ENCODE peak calls at places on chromosomes 4 and X, in eight cellular contexts. One of them, this sample, is unnamed. For H3K4me1, the result is how much of the 10 kb centered on the place peaks cover.

GRCh38 chrX:41561045-41561444 is 113.9 kb downstream of the NYX start:
- DNase-seq in GM23248: peak
- DNase-seq in colonic mucosa: no peak
- DNase-seq in gastrocnemius medialis: peak
- DNase-seq in aorta: no peak
- DNase-seq in endodermal cell: no peak
- DNase-seq in A549: peak
- DNase-seq in right cardiac atrium: no peak
- DNase-seq in this sample: no peak

GRCh38 chrX:71622347-71623104 is 4.2 kb upstream of the CXCR3 start:
- DNase-seq in GM23248: peak
- DNase-seq in colonic mucosa: peak
- DNase-seq in gastrocnemius medialis: peak
- DNase-seq in aorta: peak
- DNase-seq in endodermal cell: peak
- DNase-seq in A549: peak
- DNase-seq in right cardiac atrium: peak
- DNase-seq in this sample: peak

GRCh38 chr4:27692098-27692679 is 831.5 kb downstream of the STIM2 start:
- DNase-seq in GM23248: peak
- DNase-seq in colonic mucosa: no peak
- DNase-seq in gastrocnemius medialis: no peak
- DNase-seq in aorta: peak
- DNase-seq in endodermal cell: peak
- DNase-seq in A549: peak
- DNase-seq in right cardiac atrium: no peak
- DNase-seq in this sample: peak

GRCh38 chrX:119541188-119541587 is 24.0 kb downstream of the STEEP1 start:
- DNase-seq in GM23248: peak
- DNase-seq in colonic mucosa: no peak
- DNase-seq in gastrocnemius medialis: no peak
- DNase-seq in aorta: no peak
- DNase-seq in endodermal cell: peak
- DNase-seq in A549: peak
- DNase-seq in right cardiac atrium: no peak
- DNase-seq in this sample: no peak

GRCh38 chrX:19990225-19990518 is 689 bp downstream of the BCLAF3 start:
- DNase-seq in GM23248: peak
- DNase-seq in colonic mucosa: peak
- DNase-seq in gastrocnemius medialis: no peak
- DNase-seq in aorta: no peak
- DNase-seq in endodermal cell: no peak
- DNase-seq in A549: no peak
- DNase-seq in right cardiac atrium: no peak
- DNase-seq in this sample: no peak

GRCh38 chr4:146192060-146192459 is 16.5 kb downstream of the LSM6 start:
- DNase-seq in GM23248: peak
- DNase-seq in colonic mucosa: peak
- DNase-seq in gastrocnemius medialis: peak
- DNase-seq in aorta: no peak
- DNase-seq in endodermal cell: no peak
- DNase-seq in A549: peak
- DNase-seq in right cardiac atrium: peak
- DNase-seq in this sample: no peak

GRCh38 chrX:130034178-130034577 is 51.7 kb downstream of the BCORL1 start:
- DNase-seq in GM23248: no peak
- DNase-seq in colonic mucosa: no peak
- DNase-seq in gastrocnemius medialis: no peak
- DNase-seq in aorta: no peak
- DNase-seq in endodermal cell: no peak
- DNase-seq in A549: no peak
- DNase-seq in right cardiac atrium: no peak
- DNase-seq in this sample: no peak

GRCh38 chr4:165060938-165061337 is 7.3 kb downstream of the TRIM75 start:
- DNase-seq in GM23248: peak
- DNase-seq in colonic mucosa: no peak
- DNase-seq in gastrocnemius medialis: no peak
- DNase-seq in aorta: no peak
- DNase-seq in endodermal cell: no peak
- DNase-seq in A549: no peak
- DNase-seq in right cardiac atrium: no peak
- DNase-seq in this sample: no peak

GRCh38 chr4:158996669-158997074 is 106.2 kb upstream of the RAPGEF2 start:
- DNase-seq in GM23248: peak
- DNase-seq in colonic mucosa: no peak
- DNase-seq in gastrocnemius medialis: no peak
- DNase-seq in aorta: no peak
- DNase-seq in endodermal cell: no peak
- DNase-seq in A549: peak
- DNase-seq in right cardiac atrium: no peak
- DNase-seq in this sample: no peak

GRCh38 chrX:74262472-74263209 is 41.3 kb upstream of the ZCCHC13 start:
- DNase-seq in GM23248: no peak
- DNase-seq in colonic mucosa: no peak
- DNase-seq in gastrocnemius medialis: no peak
- DNase-seq in aorta: no peak
- DNase-seq in endodermal cell: no peak
- DNase-seq in A549: peak
- DNase-seq in right cardiac atrium: no peak
- DNase-seq in this sample: no peak

DNA sequence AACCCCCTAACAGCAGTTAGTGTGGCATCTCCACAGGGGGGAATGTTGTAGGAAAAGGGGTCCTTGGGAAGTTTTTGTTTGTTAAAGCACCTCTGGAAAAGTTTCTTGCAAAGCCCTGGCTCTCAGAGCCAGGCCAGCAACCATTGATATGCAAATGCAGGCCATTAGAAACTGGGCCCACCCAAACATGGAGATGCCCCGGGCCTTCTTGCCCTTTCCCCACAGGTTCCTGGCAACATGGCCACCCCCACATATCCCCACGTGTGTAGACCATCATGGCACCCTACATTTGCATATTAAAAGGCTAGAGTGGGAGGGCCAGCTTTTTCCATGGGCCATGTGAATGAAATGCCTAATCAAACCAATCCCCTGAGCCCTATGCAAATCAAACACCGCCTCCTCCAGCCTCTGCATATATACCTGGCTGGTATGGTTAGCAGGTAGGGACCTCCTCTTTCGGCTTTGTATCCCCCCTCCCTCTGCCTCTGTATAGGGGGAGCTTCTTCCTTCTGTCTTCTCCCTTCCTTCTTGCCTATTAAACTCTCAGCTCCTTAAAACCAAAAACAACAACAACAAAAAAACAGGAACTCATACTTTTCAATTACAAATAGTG is 44.0 kb upstream of the ZCCHC13 start:
- DNase-seq in GM23248: no peak
- DNase-seq in colonic mucosa: no peak
- DNase-seq in gastrocnemius medialis: no peak
- DNase-seq in aorta: no peak
- DNase-seq in endodermal cell: peak
- DNase-seq in A549: no peak
- DNase-seq in right cardiac atrium: no peak
- DNase-seq in this sample: no peak
- H3K4me1 ChIP-seq in GM23248: under half
- H3K4me1 ChIP-seq in colonic mucosa: under half
- H3K4me1 ChIP-seq in gastrocnemius medialis: under half
- H3K4me1 ChIP-seq in aorta: under half
- H3K4me1 ChIP-seq in endodermal cell: under half
- H3K4me1 ChIP-seq in A549: half or more
- H3K4me1 ChIP-seq in right cardiac atrium: under half
- H3K4me1 ChIP-seq in this sample: under half

DNA sequence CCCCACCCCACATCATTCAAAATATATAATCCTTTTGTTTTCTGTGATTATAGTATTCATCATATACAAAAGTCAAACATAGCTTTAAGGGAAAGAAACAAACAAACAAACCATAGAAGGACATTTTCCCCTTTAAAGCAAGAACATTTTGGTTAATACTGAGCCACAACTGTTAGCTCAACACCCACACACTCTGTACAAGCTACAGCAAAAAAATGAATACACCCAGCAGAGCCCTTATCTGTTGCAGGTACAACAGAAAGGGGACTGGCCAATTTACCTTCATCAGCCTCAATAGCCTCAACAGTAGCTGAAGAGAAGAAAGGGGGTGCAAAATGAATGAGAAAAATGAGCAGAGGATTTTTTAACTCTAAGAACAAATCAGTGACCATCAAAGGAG is 318.4 kb downstream of the PPP3CA start:
- DNase-seq in GM23248: no peak
- DNase-seq in colonic mucosa: no peak
- DNase-seq in gastrocnemius medialis: no peak
- DNase-seq in aorta: no peak
- DNase-seq in endodermal cell: no peak
- DNase-seq in A549: no peak
- DNase-seq in right cardiac atrium: no peak
- DNase-seq in this sample: no peak
- H3K4me1 ChIP-seq in GM23248: under half
- H3K4me1 ChIP-seq in colonic mucosa: under half
- H3K4me1 ChIP-seq in gastrocnemius medialis: under half
- H3K4me1 ChIP-seq in aorta: under half
- H3K4me1 ChIP-seq in endodermal cell: under half
- H3K4me1 ChIP-seq in A549: under half
- H3K4me1 ChIP-seq in right cardiac atrium: under half
- H3K4me1 ChIP-seq in this sample: under half

GRCh38 chr4:183081116-183081469 is 18.0 kb upstream of the WWC2 start:
- DNase-seq in GM23248: no peak
- DNase-seq in colonic mucosa: no peak
- DNase-seq in gastrocnemius medialis: no peak
- DNase-seq in aorta: no peak
- DNase-seq in endodermal cell: no peak
- DNase-seq in A549: no peak
- DNase-seq in right cardiac atrium: no peak
- DNase-seq in this sample: no peak
- H3K4me1 ChIP-seq in GM23248: under half
- H3K4me1 ChIP-seq in colonic mucosa: under half
- H3K4me1 ChIP-seq in gastrocnemius medialis: under half
- H3K4me1 ChIP-seq in aorta: under half
- H3K4me1 ChIP-seq in endodermal cell: under half
- H3K4me1 ChIP-seq in A549: under half
- H3K4me1 ChIP-seq in right cardiac atrium: under half
- H3K4me1 ChIP-seq in this sample: under half

DNA sequence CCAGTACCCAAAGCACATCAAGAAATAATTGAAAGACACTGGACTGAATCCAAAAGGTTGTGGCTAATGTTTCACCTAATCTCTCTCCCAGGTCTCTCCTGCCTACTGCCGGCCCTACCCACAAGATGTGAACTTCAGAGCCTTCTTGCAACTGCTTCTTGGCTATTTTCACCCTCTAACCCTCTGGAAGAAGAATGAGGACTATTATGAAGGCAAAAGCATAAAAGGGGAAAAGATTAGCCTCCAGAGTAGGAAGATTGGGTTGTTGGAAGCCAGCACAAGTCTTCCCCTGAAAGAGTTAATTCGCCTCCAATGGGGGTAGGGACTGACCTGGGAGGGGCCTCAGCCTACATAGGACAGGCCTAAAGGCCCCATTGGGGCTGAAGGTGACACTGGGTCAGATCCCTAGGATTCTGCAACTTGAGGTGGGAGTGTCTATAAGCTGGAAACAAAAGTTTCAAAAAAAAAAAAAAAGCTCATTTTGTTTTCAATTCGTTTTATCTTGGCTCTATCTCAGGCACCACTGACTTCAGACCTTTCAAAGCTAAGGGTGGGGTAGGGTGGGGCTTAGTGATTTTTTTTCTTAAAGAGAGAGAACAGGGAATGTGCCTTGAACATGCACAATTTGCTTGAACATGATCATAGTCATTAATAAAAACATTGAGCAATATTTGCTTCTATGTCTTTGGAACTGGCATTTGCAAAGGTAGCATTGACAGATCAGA is 278.6 kb upstream of the KLF3 start:
- DNase-seq in GM23248: no peak
- DNase-seq in colonic mucosa: peak
- DNase-seq in gastrocnemius medialis: no peak
- DNase-seq in aorta: no peak
- DNase-seq in endodermal cell: peak
- DNase-seq in A549: peak
- DNase-seq in right cardiac atrium: no peak
- DNase-seq in this sample: no peak
- H3K4me1 ChIP-seq in GM23248: under half
- H3K4me1 ChIP-seq in colonic mucosa: under half
- H3K4me1 ChIP-seq in gastrocnemius medialis: under half
- H3K4me1 ChIP-seq in aorta: under half
- H3K4me1 ChIP-seq in endodermal cell: under half
- H3K4me1 ChIP-seq in A549: under half
- H3K4me1 ChIP-seq in right cardiac atrium: under half
- H3K4me1 ChIP-seq in this sample: under half

DNA sequence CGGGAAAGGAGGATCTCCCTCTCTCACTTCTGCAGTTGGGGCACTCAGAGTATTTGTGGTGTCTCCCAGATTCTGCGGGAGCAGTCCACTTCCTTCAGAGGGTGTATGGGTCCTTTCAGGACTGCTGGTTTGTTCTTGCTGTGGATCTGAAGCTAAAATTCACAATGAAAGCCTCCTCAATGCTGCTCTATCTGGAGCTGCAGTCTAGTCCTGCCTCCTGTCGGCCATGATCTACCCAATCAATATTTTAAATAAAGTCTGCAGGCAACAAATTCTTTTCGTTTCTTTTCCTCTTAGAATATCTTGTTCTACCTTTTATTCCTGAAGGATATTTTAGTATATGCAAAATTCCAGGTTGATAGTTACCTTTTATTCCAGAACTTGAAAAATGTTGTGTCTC is 226.1 kb upstream of the AR start:
- DNase-seq in GM23248: no peak
- DNase-seq in colonic mucosa: no peak
- DNase-seq in gastrocnemius medialis: no peak
- DNase-seq in aorta: no peak
- DNase-seq in endodermal cell: no peak
- DNase-seq in A549: no peak
- DNase-seq in right cardiac atrium: no peak
- DNase-seq in this sample: no peak
- H3K4me1 ChIP-seq in GM23248: under half
- H3K4me1 ChIP-seq in colonic mucosa: under half
- H3K4me1 ChIP-seq in gastrocnemius medialis: under half
- H3K4me1 ChIP-seq in aorta: under half
- H3K4me1 ChIP-seq in endodermal cell: under half
- H3K4me1 ChIP-seq in A549: under half
- H3K4me1 ChIP-seq in right cardiac atrium: under half
- H3K4me1 ChIP-seq in this sample: under half

GRCh38 chr4:168871686-168872085 is 138.4 kb downstream of the CBR4 start:
- DNase-seq in GM23248: peak
- DNase-seq in colonic mucosa: no peak
- DNase-seq in gastrocnemius medialis: no peak
- DNase-seq in aorta: no peak
- DNase-seq in endodermal cell: no peak
- DNase-seq in A549: no peak
- DNase-seq in right cardiac atrium: no peak
- DNase-seq in this sample: no peak

GRCh38 chr4:168868044-168868855 is 141.8 kb downstream of the CBR4 start:
- DNase-seq in GM23248: peak
- DNase-seq in colonic mucosa: no peak
- DNase-seq in gastrocnemius medialis: no peak
- DNase-seq in aorta: no peak
- DNase-seq in endodermal cell: no peak
- DNase-seq in A549: no peak
- DNase-seq in right cardiac atrium: no peak
- DNase-seq in this sample: no peak

GRCh38 chr4:168866635-168867034 is 143.4 kb downstream of the CBR4 start:
- DNase-seq in GM23248: no peak
- DNase-seq in colonic mucosa: no peak
- DNase-seq in gastrocnemius medialis: no peak
- DNase-seq in aorta: no peak
- DNase-seq in endodermal cell: no peak
- DNase-seq in A549: no peak
- DNase-seq in right cardiac atrium: no peak
- DNase-seq in this sample: no peak

GRCh38 chr4:168867128-168867527 is 142.9 kb downstream of the CBR4 start:
- DNase-seq in GM23248: peak
- DNase-seq in colonic mucosa: no peak
- DNase-seq in gastrocnemius medialis: no peak
- DNase-seq in aorta: no peak
- DNase-seq in endodermal cell: no peak
- DNase-seq in A549: no peak
- DNase-seq in right cardiac atrium: no peak
- DNase-seq in this sample: no peak

GRCh38 chr4:168868856-168869201 is 141.2 kb downstream of the CBR4 start:
- DNase-seq in GM23248: no peak
- DNase-seq in colonic mucosa: no peak
- DNase-seq in gastrocnemius medialis: no peak
- DNase-seq in aorta: no peak
- DNase-seq in endodermal cell: no peak
- DNase-seq in A549: no peak
- DNase-seq in right cardiac atrium: no peak
- DNase-seq in this sample: no peak
- H3K4me1 ChIP-seq in GM23248: half or more
- H3K4me1 ChIP-seq in colonic mucosa: under half
- H3K4me1 ChIP-seq in gastrocnemius medialis: under half
- H3K4me1 ChIP-seq in aorta: under half
- H3K4me1 ChIP-seq in endodermal cell: under half
- H3K4me1 ChIP-seq in A549: under half
- H3K4me1 ChIP-seq in right cardiac atrium: under half
- H3K4me1 ChIP-seq in this sample: under half

This sample was measured in spleen.